ENCODE peak calls at places on chromosomes 16 and 17, in five cellular contexts. X, U, Z, O and F are unnamed samples.

GRCh38 chr17:21157586-21158370 is 31.0 kb downstream of the DHRS7B start:
- DNase-seq in X (no peak), O (no peak), Z (no peak), U (no peak), F (no peak)

GRCh38 chr16:9256196-9256595 is 164.8 kb downstream of the HAPSTR1 start:
- DNase-seq in X (no peak), O (no peak), Z (no peak), U (no peak), F (no peak)

GRCh38 chr17:31310877-31311276 is 3.0 kb downstream of the EVI2B start:
- DNase-seq in U (no peak), O (no peak), X (no peak), Z (no peak), F (no peak)

GRCh38 chr17:81044764-81045589 is 10.0 kb downstream of the BAIAP2 start:
- DNase-seq in U (no peak), X (peak), Z (no peak), O (no peak), F (peak)

GRCh38 chr16:58034786-58035185 is 9.2 kb downstream of the MMP15 start:
- DNase-seq in X (no peak), U (no peak), O (no peak), Z (no peak), F (no peak)

GRCh38 chr17:5434984-5435383 is 4.0 kb downstream of the C1QBP start:
- DNase-seq in Z (no peak), U (no peak), X (no peak), O (no peak), F (no peak)

GRCh38 chr16:48607056-48607825 is 2.7 kb downstream of the N4BP1 start:
- DNase-seq in Z (no peak), U (no peak), O (no peak), X (no peak), F (no peak)

GRCh38 chr17:2796164-2797140 is at the start of gene RAP1GAP2:
- DNase-seq in X (peak), Z (no peak), O (no peak), U (no peak), F (no peak)

GRCh38 chr17:32265192-32265895 is at the start of gene RHBDL3:
- DNase-seq in Z (no peak), X (peak), U (no peak), O (no peak), F (no peak)

GRCh38 chr16:79601092-79601977 is 798 bp upstream of the MAF start:
- DNase-seq in U (no peak), Z (no peak), X (peak), O (no peak), F (no peak)

GRCh38 chr17:31695456-31696090 is 163.5 kb downstream of the COPRS start:
- DNase-seq in O (no peak), X (no peak), Z (no peak), U (no peak), F (no peak)

GRCh38 chr16:3327514-3327913 is 22.2 kb downstream of the ZNF75A start:
- DNase-seq in Z (no peak), U (no peak), O (no peak), X (no peak), F (no peak)